ENCODE peak calls at places on chromosomes 1 and 21, in nine cellular contexts. One of them, this sample, is unnamed.

GRCh38 chr1:66542811-66543767 is 9.1 kb downstream of the SGIP1 start:
- DNase-seq in heart left ventricle: peak; percentile 87
- DNase-seq in aorta: peak; percentile 71
- DNase-seq in IMR-90: peak; percentile 95
- DNase-seq in pancreas: peak; percentile 81
- DNase-seq in H1: no peak
- DNase-seq in GM23338: no peak
- DNase-seq in CD8-positive, alpha-beta memory T cell: no peak
- DNase-seq in fibroblast of lung: peak; percentile 72
- DNase-seq in this sample: peak; percentile 81

GRCh38 chr1:93701619-93702018 is 20.0 kb upstream of the BCAR3 start:
- DNase-seq in heart left ventricle: peak; percentile 40
- DNase-seq in IMR-90: peak; percentile 99
- DNase-seq in H1: peak; percentile 31
- DNase-seq in aorta: peak; percentile 74
- DNase-seq in CD8-positive, alpha-beta memory T cell: no peak
- DNase-seq in pancreas: no peak
- DNase-seq in fibroblast of lung: peak; percentile 93
- DNase-seq in GM23338: no peak
- DNase-seq in this sample: no peak

GRCh38 chr1:211829343-211830054 is 1.1 kb downstream of the LPGAT1 start:
- DNase-seq in pancreas: peak; percentile 23
- DNase-seq in CD8-positive, alpha-beta memory T cell: no peak
- DNase-seq in aorta: no peak
- DNase-seq in IMR-90: no peak
- DNase-seq in fibroblast of lung: peak; percentile 20
- DNase-seq in H1: no peak
- DNase-seq in heart left ventricle: peak; percentile 41
- DNase-seq in GM23338: peak; percentile 81
- DNase-seq in this sample: peak; percentile 71

GRCh38 chr1:165152727-165153126 is 203.8 kb downstream of the LMX1A start:
- DNase-seq in IMR-90: no peak
- DNase-seq in CD8-positive, alpha-beta memory T cell: no peak
- DNase-seq in GM23338: peak; percentile 59
- DNase-seq in fibroblast of lung: no peak
- DNase-seq in heart left ventricle: no peak
- DNase-seq in aorta: no peak
- DNase-seq in pancreas: no peak
- DNase-seq in H1: no peak
- DNase-seq in this sample: peak; percentile 34

GRCh38 chr1:203534526-203534925 is 40.6 kb downstream of the OPTC start:
- DNase-seq in H1: no peak
- DNase-seq in heart left ventricle: peak; percentile 63
- DNase-seq in IMR-90: peak; percentile 97
- DNase-seq in aorta: peak; percentile 87
- DNase-seq in GM23338: no peak
- DNase-seq in fibroblast of lung: peak; percentile 82
- DNase-seq in pancreas: no peak
- DNase-seq in CD8-positive, alpha-beta memory T cell: no peak
- DNase-seq in this sample: no peak

GRCh38 chr1:209723761-209724693 is 19.4 kb downstream of the HSD11B1 start:
- DNase-seq in H1: no peak
- DNase-seq in heart left ventricle: no peak
- DNase-seq in CD8-positive, alpha-beta memory T cell: no peak
- DNase-seq in fibroblast of lung: no peak
- DNase-seq in pancreas: no peak
- DNase-seq in IMR-90: no peak
- DNase-seq in aorta: no peak
- DNase-seq in GM23338: no peak
- DNase-seq in this sample: no peak

GRCh38 chr1:220880726-220881506 is 1.7 kb downstream of the HLX start:
- DNase-seq in aorta: peak; percentile 88
- DNase-seq in IMR-90: peak; percentile 87
- DNase-seq in CD8-positive, alpha-beta memory T cell: no peak
- DNase-seq in GM23338: peak; percentile 58
- DNase-seq in fibroblast of lung: peak; percentile 92
- DNase-seq in heart left ventricle: peak; percentile 79
- DNase-seq in pancreas: peak; percentile 69
- DNase-seq in H1: no peak
- DNase-seq in this sample: peak; percentile 65

GRCh38 chr1:1222575-1223225 is 8.7 kb upstream of the TNFRSF4 start:
- DNase-seq in aorta: no peak
- DNase-seq in pancreas: no peak
- DNase-seq in IMR-90: no peak
- DNase-seq in GM23338: no peak
- DNase-seq in H1: no peak
- DNase-seq in heart left ventricle: no peak
- DNase-seq in fibroblast of lung: no peak
- DNase-seq in CD8-positive, alpha-beta memory T cell: no peak
- DNase-seq in this sample: no peak

GRCh38 chr1:19468397-19468956 is 16.9 kb downstream of the CAPZB start:
- DNase-seq in aorta: no peak
- DNase-seq in IMR-90: no peak
- DNase-seq in GM23338: no peak
- DNase-seq in H1: no peak
- DNase-seq in fibroblast of lung: no peak
- DNase-seq in CD8-positive, alpha-beta memory T cell: peak; percentile 43
- DNase-seq in heart left ventricle: peak; percentile 59
- DNase-seq in pancreas: no peak
- DNase-seq in this sample: no peak

GRCh38 chr1:112359961-112360767 is 35.9 kb upstream of the CTTNBP2NL start:
- DNase-seq in heart left ventricle: peak; percentile 73
- DNase-seq in GM23338: peak; percentile 79
- DNase-seq in H1: peak; percentile 15
- DNase-seq in CD8-positive, alpha-beta memory T cell: no peak
- DNase-seq in pancreas: no peak
- DNase-seq in IMR-90: peak; percentile 71
- DNase-seq in fibroblast of lung: peak; percentile 83
- DNase-seq in aorta: peak; percentile 80
- DNase-seq in this sample: no peak

GRCh38 chr1:183582021-183582746 is 8.1 kb downstream of the NCF2 start:
- DNase-seq in CD8-positive, alpha-beta memory T cell: no peak
- DNase-seq in pancreas: no peak
- DNase-seq in H1: no peak
- DNase-seq in GM23338: no peak
- DNase-seq in fibroblast of lung: no peak
- DNase-seq in aorta: no peak
- DNase-seq in IMR-90: no peak
- DNase-seq in heart left ventricle: peak; percentile 39
- DNase-seq in this sample: no peak

GRCh38 chr1:16073490-16074104 is at the start of gene FAM131C:
- DNase-seq in GM23338: peak; percentile 65
- DNase-seq in H1: no peak
- DNase-seq in IMR-90: no peak
- DNase-seq in heart left ventricle: no peak
- DNase-seq in CD8-positive, alpha-beta memory T cell: peak; percentile 24
- DNase-seq in pancreas: no peak
- DNase-seq in aorta: no peak
- DNase-seq in fibroblast of lung: no peak
- DNase-seq in this sample: peak; percentile 56

GRCh38 chr21:45493401-45494001 is 48.7 kb downstream of the SLC19A1 start:
- DNase-seq in IMR-90: no peak
- DNase-seq in CD8-positive, alpha-beta memory T cell: no peak
- DNase-seq in fibroblast of lung: no peak
- DNase-seq in pancreas: no peak
- DNase-seq in H1: no peak
- DNase-seq in GM23338: no peak
- DNase-seq in aorta: no peak
- DNase-seq in heart left ventricle: no peak
- DNase-seq in this sample: no peak

GRCh38 chr21:23578027-23578426 is 2029.3 kb downstream of the MRPL39 start:
- DNase-seq in pancreas: no peak
- DNase-seq in heart left ventricle: no peak
- DNase-seq in IMR-90: no peak
- DNase-seq in H1: no peak
- DNase-seq in fibroblast of lung: no peak
- DNase-seq in CD8-positive, alpha-beta memory T cell: no peak
- DNase-seq in aorta: no peak
- DNase-seq in GM23338: no peak
- DNase-seq in this sample: no peak

GRCh38 chr1:206566976-206567375 is 45.3 kb downstream of the EIF2D start:
- DNase-seq in fibroblast of lung: no peak
- DNase-seq in IMR-90: no peak
- DNase-seq in aorta: no peak
- DNase-seq in heart left ventricle: no peak
- DNase-seq in GM23338: no peak
- DNase-seq in H1: no peak
- DNase-seq in CD8-positive, alpha-beta memory T cell: no peak
- DNase-seq in pancreas: no peak
- DNase-seq in this sample: no peak

DNA sequence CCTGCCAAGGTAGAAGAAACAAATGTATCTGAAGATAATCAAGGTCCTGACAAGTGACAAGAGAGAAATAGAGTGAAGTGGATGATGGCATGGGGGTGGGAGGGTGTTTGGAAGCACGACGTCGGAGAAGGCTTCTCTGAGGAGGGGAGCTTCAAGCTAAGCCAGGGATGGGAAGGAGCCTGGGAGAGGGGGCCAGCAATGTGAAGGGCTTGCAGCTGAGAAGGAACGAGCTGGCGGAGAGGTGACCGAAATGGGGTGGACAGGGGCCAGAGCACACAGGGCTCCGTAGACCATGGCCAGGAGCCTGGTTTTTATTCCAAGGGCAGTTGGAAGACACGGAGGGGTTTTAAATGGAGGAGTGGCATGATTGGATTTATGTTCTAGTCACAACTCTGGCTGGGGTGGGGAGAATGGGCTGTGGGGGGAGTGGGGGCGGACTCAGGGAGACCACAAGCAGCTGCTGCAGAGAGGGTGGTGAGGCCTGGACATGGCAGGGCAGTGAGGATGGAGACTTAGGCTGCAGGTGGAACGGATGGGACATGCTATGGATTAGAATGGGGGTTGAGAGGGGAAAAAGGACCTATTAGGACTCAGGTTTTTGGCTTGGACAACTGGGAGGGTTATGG is 5.1 kb upstream of the EPS8L3 start:
- DNase-seq in CD8-positive, alpha-beta memory T cell: no peak
- DNase-seq in pancreas: no peak
- DNase-seq in heart left ventricle: peak; percentile 31
- DNase-seq in aorta: no peak
- DNase-seq in GM23338: no peak
- DNase-seq in IMR-90: no peak
- DNase-seq in fibroblast of lung: no peak
- DNase-seq in H1: no peak
- DNase-seq in this sample: no peak
- H3K36me3 ChIP-seq in CD8-positive, alpha-beta memory T cell: no peaks in the 10 kb centered on the region
- H3K36me3 ChIP-seq in pancreas: no peaks in the 10 kb centered on the region
- H3K36me3 ChIP-seq in heart left ventricle: no peaks in the 10 kb centered on the region
- H3K36me3 ChIP-seq in aorta: no peaks in the 10 kb centered on the region
- H3K36me3 ChIP-seq in GM23338: no peaks in the 10 kb centered on the region
- H3K36me3 ChIP-seq in IMR-90: no peaks in the 10 kb centered on the region
- H3K36me3 ChIP-seq in fibroblast of lung: no peaks in the 10 kb centered on the region
- H3K36me3 ChIP-seq in H1: no peaks in the 10 kb centered on the region
- H3K36me3 ChIP-seq in this sample: no peaks in the 10 kb centered on the region

DNA sequence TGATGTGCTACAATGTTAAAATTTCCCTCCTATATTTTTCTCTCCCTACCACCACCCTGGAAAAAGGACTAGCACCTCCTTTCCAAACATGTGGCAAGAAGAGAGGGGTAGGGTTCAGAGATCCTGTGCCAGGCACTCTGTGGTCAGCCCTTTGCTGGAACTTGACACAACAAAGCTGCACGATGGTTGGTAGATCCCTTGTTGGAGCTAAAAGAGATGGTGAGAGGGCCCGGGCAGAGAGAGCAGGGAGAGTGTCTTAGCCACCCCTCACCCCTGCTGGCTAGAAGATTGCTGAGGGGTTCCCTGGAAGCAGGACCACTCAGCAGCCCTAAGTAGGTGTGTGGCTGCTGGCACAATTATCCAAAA is 2.5 kb upstream of the SSBP3 start:
- DNase-seq in CD8-positive, alpha-beta memory T cell: no peak
- DNase-seq in fibroblast of lung: no peak
- DNase-seq in IMR-90: no peak
- DNase-seq in aorta: no peak
- DNase-seq in heart left ventricle: no peak
- DNase-seq in GM23338: no peak
- DNase-seq in H1: no peak
- DNase-seq in pancreas: no peak
- DNase-seq in this sample: no peak
- H3K4me1 ChIP-seq in CD8-positive, alpha-beta memory T cell: peaks cover 52% of the 10 kb centered on the region
- H3K4me1 ChIP-seq in fibroblast of lung: peaks cover 16% of the 10 kb centered on the region
- H3K4me1 ChIP-seq in IMR-90: peaks cover 13% of the 10 kb centered on the region
- H3K4me1 ChIP-seq in aorta: peaks cover 2% of the 10 kb centered on the region
- H3K4me1 ChIP-seq in heart left ventricle: peaks cover 12% of the 10 kb centered on the region
- H3K4me1 ChIP-seq in GM23338: peaks cover 44% of the 10 kb centered on the region
- H3K4me1 ChIP-seq in H1: peaks cover 14% of the 10 kb centered on the region
- H3K4me1 ChIP-seq in pancreas: peaks cover 7% of the 10 kb centered on the region
- H3K4me1 ChIP-seq in this sample: peaks cover 19% of the 10 kb centered on the region

GRCh38 chr1:229594227-229595008 is 31.5 kb downstream of the TAF5L start:
- DNase-seq in heart left ventricle: no peak
- DNase-seq in aorta: no peak
- DNase-seq in H1: no peak
- DNase-seq in CD8-positive, alpha-beta memory T cell: no peak
- DNase-seq in pancreas: no peak
- DNase-seq in GM23338: no peak
- DNase-seq in fibroblast of lung: no peak
- DNase-seq in IMR-90: no peak
- DNase-seq in this sample: no peak

GRCh38 chr1:229597877-229598276 is 28.0 kb downstream of the TAF5L start:
- DNase-seq in H1: no peak
- DNase-seq in IMR-90: peak; percentile 72
- DNase-seq in GM23338: no peak
- DNase-seq in CD8-positive, alpha-beta memory T cell: no peak
- DNase-seq in aorta: no peak
- DNase-seq in heart left ventricle: no peak
- DNase-seq in fibroblast of lung: peak; percentile 45
- DNase-seq in pancreas: no peak
- DNase-seq in this sample: no peak

GRCh38 chr1:229600229-229600628 is 25.7 kb downstream of the TAF5L start:
- DNase-seq in heart left ventricle: no peak
- DNase-seq in H1: no peak
- DNase-seq in GM23338: no peak
- DNase-seq in aorta: no peak
- DNase-seq in CD8-positive, alpha-beta memory T cell: no peak
- DNase-seq in fibroblast of lung: no peak
- DNase-seq in pancreas: no peak
- DNase-seq in IMR-90: no peak
- DNase-seq in this sample: no peak

GRCh38 chr1:229599218-229599812 is 26.6 kb downstream of the TAF5L start:
- DNase-seq in IMR-90: no peak
- DNase-seq in CD8-positive, alpha-beta memory T cell: no peak
- DNase-seq in heart left ventricle: no peak
- DNase-seq in pancreas: no peak
- DNase-seq in GM23338: no peak
- DNase-seq in aorta: no peak
- DNase-seq in H1: no peak
- DNase-seq in fibroblast of lung: peak; percentile 29
- DNase-seq in this sample: no peak

GRCh38 chr1:229596961-229597699 is 28.8 kb downstream of the TAF5L start:
- DNase-seq in fibroblast of lung: peak; percentile 83
- DNase-seq in aorta: peak; percentile 85
- DNase-seq in pancreas: peak; percentile 18
- DNase-seq in CD8-positive, alpha-beta memory T cell: no peak
- DNase-seq in H1: no peak
- DNase-seq in heart left ventricle: peak; percentile 82
- DNase-seq in GM23338: no peak
- DNase-seq in IMR-90: peak; percentile 84
- DNase-seq in this sample: no peak
- H3K36me3 ChIP-seq in fibroblast of lung: peaks cover 13% of the 10 kb centered on the region
- H3K36me3 ChIP-seq in aorta: peaks cover 8% of the 10 kb centered on the region
- H3K36me3 ChIP-seq in pancreas: peaks cover 31% of the 10 kb centered on the region
- H3K36me3 ChIP-seq in CD8-positive, alpha-beta memory T cell: peaks cover 24% of the 10 kb centered on the region
- H3K36me3 ChIP-seq in H1: peaks cover 19% of the 10 kb centered on the region
- H3K36me3 ChIP-seq in heart left ventricle: peaks cover 58% of the 10 kb centered on the region
- H3K36me3 ChIP-seq in GM23338: peaks cover 12% of the 10 kb centered on the region
- H3K36me3 ChIP-seq in IMR-90: peaks cover 23% of the 10 kb centered on the region
- H3K36me3 ChIP-seq in this sample: peaks cover 29% of the 10 kb centered on the region

GRCh38 chr1:12478612-12478985 is 139.4 kb downstream of the DHRS3 start:
- DNase-seq in pancreas: no peak
- DNase-seq in fibroblast of lung: no peak
- DNase-seq in IMR-90: no peak
- DNase-seq in aorta: no peak
- DNase-seq in GM23338: no peak
- DNase-seq in heart left ventricle: no peak
- DNase-seq in CD8-positive, alpha-beta memory T cell: peak; percentile 16
- DNase-seq in H1: no peak
- DNase-seq in this sample: no peak
- H3K4me1 ChIP-seq in pancreas: peaks cover 63% of the 10 kb centered on the region
- H3K4me1 ChIP-seq in fibroblast of lung: peaks cover 37% of the 10 kb centered on the region
- H3K4me1 ChIP-seq in IMR-90: peaks cover 48% of the 10 kb centered on the region
- H3K4me1 ChIP-seq in aorta: peaks cover 2% of the 10 kb centered on the region
- H3K4me1 ChIP-seq in GM23338: peaks cover 9% of the 10 kb centered on the region
- H3K4me1 ChIP-seq in heart left ventricle: peaks cover 47% of the 10 kb centered on the region
- H3K4me1 ChIP-seq in CD8-positive, alpha-beta memory T cell: peaks cover 86% of the 10 kb centered on the region
- H3K4me1 ChIP-seq in H1: no peaks in the 10 kb centered on the region
- H3K4me1 ChIP-seq in this sample: peaks cover 18% of the 10 kb centered on the region

This sample was measured in HAP-1.